ENCODE peak calls at places on chromosomes 5 and 9, in nine cellular contexts. B is A549, J is GM13976, Q is left ventricle myocardium inferior, C is neural progenitor cell, X is IMR-90, H is GM20000, U is AG04449, L is PC-9. K is an unnamed sample.

GRCh38 chr9:106862946-106863740 is at the start of gene ZNF462:
- DNase-seq in L (peak), X (peak), U (no peak), B (peak), Q (peak), J (peak), H (peak), C (peak), K (peak)

GRCh38 chr9:107751522-107752235 is 262.1 kb upstream of the KLF4 start:
- DNase-seq in U (peak), H (peak), L (peak), C (no peak), X (peak), B (peak), Q (no peak), J (peak), K (no peak)

GRCh38 chr9:88745281-88746001 is 210.5 kb downstream of the NXNL2 start:
- DNase-seq in C (no peak), X (peak), Q (no peak), J (no peak), L (no peak), B (no peak), H (no peak), U (peak), K (no peak)

GRCh38 chr9:114305189-114305555 is 17.7 kb upstream of the ORM1 start:
- DNase-seq in L (no peak), B (no peak), H (no peak), X (no peak), C (no peak), Q (no peak), U (no peak), J (no peak), K (no peak)

GRCh38 chr9:1939926-1940368 is 75.2 kb upstream of the SMARCA2 start:
- DNase-seq in L (no peak), U (no peak), J (peak), X (peak), H (peak), C (peak), Q (no peak), B (peak), K (peak)

GRCh38 chr9:87381050-87381711 is 116.5 kb upstream of the DAPK1 start:
- DNase-seq in H (no peak), B (peak), C (no peak), J (no peak), Q (no peak), L (no peak), U (peak), X (peak), K (no peak)

GRCh38 chr9:14415947-14416346 is 102.0 kb upstream of the NFIB start:
- DNase-seq in X (peak), Q (no peak), J (no peak), H (no peak), U (peak), B (no peak), C (no peak), L (no peak), K (no peak)

GRCh38 chr5:48192-48591 is 43.8 kb upstream of the PLEKHG4B start:
- DNase-seq in C (no peak), J (no peak), H (no peak), X (no peak), B (no peak), L (no peak), U (no peak), Q (no peak), K (no peak)

GRCh38 chr5:655406-655805 is 37.7 kb downstream of the TPPP start:
- DNase-seq in B (no peak), C (no peak), X (no peak), H (no peak), Q (no peak), J (no peak), U (no peak), L (no peak), K (no peak)

GRCh38 chr5:122741681-122742080 is 33.2 kb upstream of the SNX2 start:
- DNase-seq in C (no peak), X (peak), L (peak), J (no peak), Q (no peak), U (no peak), B (no peak), H (no peak), K (no peak)

GRCh38 chr9:102273952-102274351 is 535.5 kb upstream of the GRIN3A start:
- DNase-seq in J (no peak), X (no peak), U (no peak), C (no peak), L (no peak), H (no peak), B (no peak), Q (no peak), K (no peak)

GRCh38 chr5:16921246-16921645 is 14.8 kb downstream of the MYO10 start:
- DNase-seq in L (no peak), C (no peak), Q (no peak), J (no peak), B (no peak), H (no peak), X (no peak), U (no peak), K (no peak)

GRCh38 chr9:27065288-27065687 is 43.7 kb upstream of the TEK start:
- DNase-seq in L (no peak), Q (no peak), U (no peak), B (no peak), C (no peak), H (no peak), X (peak), J (no peak), K (no peak)

GRCh38 chr5:3350781-3351180 is 244.9 kb upstream of the IRX1 start:
- DNase-seq in H (no peak), X (no peak), J (no peak), U (no peak), Q (no peak), L (no peak), B (no peak), C (no peak), K (no peak)

GRCh38 chr5:105033642-105034217 is 1471.1 kb upstream of the NUDT12 start:
- DNase-seq in H (no peak), J (no peak), L (no peak), X (no peak), C (no peak), U (no peak), B (no peak), Q (no peak), K (no peak)

GRCh38 chr9:127139071-127139731 is 16.8 kb upstream of the ANGPTL2 start:
- DNase-seq in U (no peak), L (no peak), C (no peak), Q (no peak), J (no peak), H (no peak), B (no peak), X (no peak), K (no peak)

GRCh38 chr5:132099073-132099748 is 25.6 kb downstream of the CSF2 start:
- DNase-seq in B (no peak), H (no peak), J (no peak), Q (no peak), X (no peak), L (no peak), U (no peak), C (no peak), K (no peak)

GRCh38 chr5:77181173-77181572 is 29.3 kb upstream of the PDE8B start:
- DNase-seq in X (no peak), H (no peak), C (peak), J (no peak), Q (no peak), B (no peak), U (no peak), L (no peak), K (no peak)

GRCh38 chr9:14400658-14400995 is 86.7 kb upstream of the NFIB start:
- DNase-seq in X (peak), B (peak), C (peak), J (no peak), U (no peak), Q (peak), H (no peak), L (peak), K (peak)

GRCh38 chr9:131432597-131433301 is 38.9 kb downstream of the PRRC2B start:
- DNase-seq in C (no peak), B (no peak), L (no peak), Q (no peak), H (no peak), J (no peak), U (peak), X (peak), K (no peak)

GRCh38 chr5:145921211-145921610 is 15.2 kb upstream of the SH3RF2 start:
- DNase-seq in U (no peak), H (no peak), Q (no peak), L (no peak), C (no peak), B (no peak), J (no peak), X (peak), K (no peak)

GRCh38 chr9:134642385-134643181 is 980 bp downstream of the COL5A1 start:
- DNase-seq in C (peak), U (no peak), Q (peak), H (peak), J (no peak), L (peak), B (peak), X (peak), K (peak)

GRCh38 chr5:93072831-93073459 is 508.1 kb downstream of the NR2F1-AS1 start:
- DNase-seq in L (no peak), Q (no peak), J (no peak), B (no peak), X (peak), H (no peak), C (no peak), U (no peak), K (no peak)

GRCh38 chr5:162174358-162174757 is 106.8 kb downstream of the GABRG2 start:
- DNase-seq in J (no peak), C (no peak), H (no peak), Q (no peak), L (no peak), U (no peak), B (no peak), X (no peak), K (no peak)

GRCh38 chr9:130987738-130988399 is 21.1 kb upstream of the LAMC3 start:
- DNase-seq in X (no peak), J (no peak), U (no peak), C (no peak), B (no peak), L (no peak), Q (no peak), H (no peak), K (no peak)

GRCh38 chr5:1855075-1855474 is 27.6 kb downstream of the IRX4 start:
- DNase-seq in C (no peak), B (no peak), J (no peak), L (no peak), U (no peak), Q (no peak), X (no peak), H (no peak), K (no peak)

GRCh38 chr5:14935341-14935740 is 63.8 kb upstream of the ANKH start:
- DNase-seq in X (no peak), B (no peak), U (no peak), H (no peak), J (no peak), C (no peak), Q (no peak), L (no peak), K (no peak)

GRCh38 chr9:91302831-91303230 is 58.9 kb downstream of the AUH start:
- DNase-seq in H (no peak), X (peak), J (no peak), U (peak), L (no peak), Q (no peak), B (peak), C (no peak), K (no peak)

GRCh38 chr5:176152933-176153317 is 85.3 kb upstream of the SIMC1 start:
- DNase-seq in X (no peak), C (no peak), Q (no peak), L (no peak), B (no peak), H (no peak), U (no peak), J (no peak), K (no peak)

GRCh38 chr9:20921362-20921761 is 110.1 kb downstream of the HACD4 start:
- DNase-seq in B (no peak), U (no peak), L (no peak), H (no peak), C (no peak), J (no peak), Q (no peak), X (peak), K (no peak)

GRCh38 chr5:150166193-150167162 is at the start of gene CDX1:
- DNase-seq in B (no peak), U (no peak), J (no peak), Q (peak), X (no peak), H (no peak), L (no peak), C (no peak), K (no peak)

GRCh38 chr9:4774209-4774608 is 18.5 kb upstream of the RCL1 start:
- DNase-seq in H (no peak), J (no peak), Q (no peak), U (no peak), B (peak), C (no peak), X (no peak), L (no peak), K (no peak)

GRCh38 chr9:97512966-97513560 is 11.6 kb downstream of the TMOD1 start:
- DNase-seq in X (no peak), H (no peak), Q (no peak), J (no peak), C (no peak), U (no peak), L (no peak), B (no peak), K (no peak)

DNA sequence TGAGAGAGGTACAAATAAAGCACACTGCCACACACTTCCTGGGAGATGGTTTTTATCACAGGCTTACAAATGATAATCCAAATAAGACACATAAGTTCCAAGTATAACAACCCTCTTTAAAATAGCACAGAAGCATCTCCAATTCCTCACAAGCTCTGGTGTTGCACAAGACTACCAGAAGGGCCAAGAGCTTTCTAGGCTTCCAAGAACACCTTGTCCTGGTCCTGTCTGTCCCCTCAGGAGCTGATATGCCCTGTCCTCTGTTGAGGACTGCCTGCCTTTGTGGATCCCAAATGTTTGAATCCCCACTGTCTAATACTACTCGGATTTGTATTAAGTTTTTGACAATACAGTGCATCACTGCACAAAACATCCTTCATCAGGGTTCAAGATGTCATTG is 110.1 kb downstream of the SPOCK1 start:
- DNase-seq in Q (no peak), J (no peak), L (no peak), H (no peak), U (no peak), B (no peak), X (no peak), C (no peak), K (no peak)
- TF ChIP-seq CTCF in Q (no peak), J (no peak), L (no peak), H (no peak), U (no peak), B (no peak), X (no peak), C (no peak), K (no peak)

DNA sequence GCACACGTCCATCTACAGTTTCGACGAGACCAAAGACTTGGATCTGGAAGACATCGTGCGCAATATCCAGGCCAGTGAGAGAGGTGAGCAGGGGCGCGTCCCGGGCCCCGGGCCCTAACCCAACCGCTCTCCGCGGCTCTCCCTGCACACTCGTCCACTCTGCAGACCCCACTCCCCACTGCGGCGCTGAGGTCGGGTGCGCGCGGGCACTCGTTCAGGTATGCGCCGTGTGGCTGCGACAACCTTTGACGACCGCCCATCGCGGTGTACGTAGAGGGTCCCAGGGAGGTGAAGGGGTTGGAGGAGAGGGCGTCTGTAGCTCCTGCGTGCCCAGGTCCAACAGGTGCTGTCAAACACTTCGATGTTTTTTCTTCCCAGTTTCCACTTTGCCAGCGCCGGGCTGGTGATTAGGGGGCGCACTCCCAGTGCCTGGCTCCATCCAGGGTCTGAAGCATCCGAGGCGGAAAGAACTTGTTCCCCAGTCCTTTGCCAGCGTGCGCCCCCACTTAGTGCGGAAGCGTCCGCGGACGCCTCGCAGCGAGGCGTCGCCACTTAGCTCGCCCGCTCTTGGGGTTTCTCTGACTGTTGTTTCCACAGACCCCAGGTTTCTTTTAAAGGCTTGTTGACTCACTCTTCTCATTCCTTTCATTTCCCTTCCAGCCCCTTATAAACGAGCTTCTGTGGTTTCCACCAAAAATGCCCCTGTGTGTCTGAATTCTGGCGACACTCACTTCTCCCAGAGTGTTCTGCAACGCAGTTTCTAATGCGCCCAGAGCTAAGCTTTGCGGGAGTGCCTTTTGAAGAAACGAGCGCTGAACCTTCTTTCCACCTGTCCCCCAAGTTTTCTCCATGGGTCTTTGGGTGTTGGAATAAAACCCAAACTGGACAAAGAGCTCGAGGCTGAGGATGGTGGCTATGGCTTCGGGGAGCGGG is 1.6 kb downstream of the NPR3 start:
- DNase-seq in H (no peak), Q (no peak), J (peak), U (no peak), L (no peak), B (no peak), X (peak), C (peak), K (no peak)
- TF ChIP-seq CTCF in H (no peak), Q (peak), J (no peak), U (peak), L (no peak), B (no peak), X (no peak), C (peak), K (no peak)

GRCh38 chr5:178986326-178986960 is 8.7 kb downstream of the GRM6 start:
- DNase-seq in J (no peak), H (no peak), C (no peak), U (no peak), B (no peak), X (no peak), Q (no peak), L (no peak), K (no peak)
- TF ChIP-seq CTCF in J (no peak), H (no peak), C (no peak), U (no peak), B (no peak), X (no peak), Q (no peak), L (no peak), K (no peak)

DNA sequence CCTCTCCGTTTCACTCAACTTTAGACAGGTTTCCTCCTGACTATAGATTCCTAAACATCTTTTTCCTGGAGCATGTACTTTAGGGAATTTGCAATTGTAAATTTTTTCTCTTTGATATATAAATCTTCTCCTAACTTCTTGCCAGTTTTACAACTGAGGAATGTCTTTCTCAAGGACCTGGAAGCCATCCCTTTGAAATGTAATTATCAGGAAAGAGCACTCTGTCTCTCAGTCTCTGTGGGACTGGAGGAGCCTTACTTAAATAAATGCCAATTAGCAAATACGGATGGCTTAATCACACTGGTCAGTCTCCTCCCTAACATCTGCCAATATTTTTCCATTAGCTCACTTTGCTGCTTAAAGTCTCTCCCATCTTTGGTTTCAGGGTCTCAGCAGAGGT is 344.3 kb upstream of the ARRDC3 start:
- DNase-seq in C (no peak), J (no peak), L (no peak), X (no peak), U (no peak), Q (no peak), H (no peak), B (no peak), K (no peak)
- TF ChIP-seq CTCF in C (no peak), J (no peak), L (no peak), X (no peak), U (no peak), Q (no peak), H (no peak), B (no peak), K (no peak)

GRCh38 chr5:39526914-39527477 is 102.2 kb upstream of the DAB2 start:
- DNase-seq in L (no peak), H (no peak), C (peak), B (no peak), Q (no peak), J (no peak), U (no peak), X (no peak), K (peak)
- TF ChIP-seq CTCF in L (no peak), H (no peak), C (no peak), B (no peak), Q (no peak), J (no peak), U (no peak), X (no peak), K (no peak)

DNA sequence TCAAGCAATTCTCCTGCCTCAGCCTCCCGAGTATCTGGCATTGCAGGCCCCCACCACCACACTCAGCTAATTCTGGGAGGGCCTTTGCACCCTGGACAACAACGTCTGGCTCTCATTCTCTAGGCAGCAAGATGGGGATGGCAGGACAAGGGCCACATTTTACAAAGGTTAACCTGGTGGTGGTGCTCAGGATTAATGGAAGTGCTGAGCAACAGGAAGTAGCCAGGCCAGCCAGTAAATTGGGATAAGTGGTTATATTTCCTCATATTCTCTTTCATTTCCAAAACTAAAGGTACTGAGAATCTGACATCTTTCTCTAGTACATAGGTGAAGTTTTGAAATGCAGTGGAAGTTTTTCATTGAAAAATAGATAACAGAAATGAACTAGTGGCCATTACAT is 24.7 kb upstream of the ASPN start:
- DNase-seq in B (no peak), H (no peak), J (no peak), L (no peak), U (no peak), C (no peak), X (no peak), Q (no peak), K (no peak)
- TF ChIP-seq CTCF in B (no peak), H (no peak), J (no peak), L (no peak), U (no peak), C (no peak), X (no peak), Q (no peak), K (no peak)